ENCODE peak calls at places on chromosomes 6 and 20, in eight cellular contexts. R is ovary, S is upper lobe of left lung, G is transverse colon, B is prostate gland, V is A549, Q is sigmoid colon, D is suprapubic skin. E is an unnamed sample.
A peak's percentile ranks its signal among the peaks of the same experiment; 100 is the strongest.

GRCh38 chr6:28161410-28162079 is 19.9 kb downstream of the ZKSCAN8 start:
- DNase-seq in R (peak; percentile 86), S (peak; percentile 93), G (peak; percentile 70), B (peak; percentile 13), V (peak; percentile 25), Q (peak; percentile 79), D (peak; percentile 84), E (peak; percentile 22)

GRCh38 chr6:32840604-32841246 is 2.2 kb upstream of the TAP2 start:
- DNase-seq in R (no peak), S (no peak), G (no peak), B (no peak), V (no peak), Q (peak; percentile 36), D (no peak), E (no peak)

GRCh38 chr6:104795363-104795762 is 64.4 kb downstream of the HACE1 start:
- DNase-seq in R (no peak), S (no peak), G (no peak), B (no peak), V (no peak), Q (no peak), D (no peak), E (no peak)

GRCh38 chr6:36227379-36228344 is 31.1 kb downstream of the BRPF3 start:
- DNase-seq in R (no peak), S (no peak), G (no peak), B (peak; percentile 52), V (no peak), Q (peak; percentile 21), D (no peak), E (no peak)

GRCh38 chr6:22959571-22959970 is 390.2 kb downstream of the HDGFL1 start:
- DNase-seq in R (no peak), S (no peak), G (no peak), B (no peak), V (no peak), Q (no peak), D (no peak), E (no peak)

GRCh38 chr6:170436209-170436809 is 116.8 kb downstream of the PSMB1 start:
- DNase-seq in R (no peak), S (no peak), G (no peak), B (no peak), V (no peak), Q (peak; percentile 24), D (no peak), E (no peak)

GRCh38 chr6:154606457-154606856 is 96.0 kb upstream of the CNKSR3 start:
- DNase-seq in R (no peak), S (no peak), G (no peak), B (no peak), V (no peak), Q (no peak), D (no peak), E (no peak)

GRCh38 chr20:856361-856775 is 22.9 kb downstream of the FAM110A start:
- DNase-seq in R (no peak), S (peak; percentile 58), G (no peak), B (peak; percentile 74), V (peak; percentile 72), Q (no peak), D (no peak), E (peak; percentile 92)

GRCh38 chr6:19838442-19839236 is 1.5 kb downstream of the ID4 start:
- DNase-seq in R (peak; percentile 40), S (peak; percentile 91), G (peak; percentile 32), B (peak; percentile 80), V (peak; percentile 4), Q (peak; percentile 67), D (peak; percentile 79), E (peak; percentile 59)

GRCh38 chr20:37856932-37857660 is 45.8 kb upstream of the VSTM2L start:
- DNase-seq in R (no peak), S (no peak), G (no peak), B (no peak), V (no peak), Q (no peak), D (no peak), E (no peak)

GRCh38 chr6:73121421-73121993 is 103.8 kb downstream of the KHDC1L start:
- DNase-seq in R (no peak), S (no peak), G (no peak), B (no peak), V (no peak), Q (no peak), D (no peak), E (no peak)

GRCh38 chr20:15760217-15760567 is 813.1 kb downstream of the KIF16B start:
- DNase-seq in R (no peak), S (no peak), G (no peak), B (no peak), V (no peak), Q (no peak), D (no peak), E (no peak)

GRCh38 chr6:151425561-151425960 is 26.4 kb downstream of the RMND1 start:
- DNase-seq in R (no peak), S (no peak), G (peak; percentile 15), B (no peak), V (no peak), Q (no peak), D (no peak), E (no peak)

GRCh38 chr6:144912474-144912873 is 627.3 kb downstream of the UTRN start:
- DNase-seq in R (no peak), S (no peak), G (no peak), B (no peak), V (no peak), Q (no peak), D (no peak), E (no peak)

GRCh38 chr6:11093065-11093590 is 506 bp upstream of the SMIM13 start:
- DNase-seq in R (no peak), S (no peak), G (peak; percentile 58), B (peak; percentile 51), V (peak; percentile 41), Q (no peak), D (no peak), E (no peak)

GRCh38 chr6:169571123-169571962 is 130.5 kb downstream of the WDR27 start:
- DNase-seq in R (no peak), S (no peak), G (no peak), B (no peak), V (peak; percentile 18), Q (no peak), D (no peak), E (no peak)

GRCh38 chr20:47502801-47503239 is 1.1 kb downstream of the NCOA3 start:
- DNase-seq in R (no peak), S (no peak), G (no peak), B (peak; percentile 13), V (peak; percentile 44), Q (no peak), D (no peak), E (no peak)

GRCh38 chr6:170030284-170031095 is 260.4 kb downstream of the DLL1 start:
- DNase-seq in R (no peak), S (no peak), G (no peak), B (no peak), V (no peak), Q (peak; percentile 20), D (peak; percentile 65), E (peak; percentile 7)

GRCh38 chr6:30002871-30003270 is 58.2 kb upstream of the POLR1H start:
- DNase-seq in R (no peak), S (no peak), G (no peak), B (no peak), V (no peak), Q (no peak), D (no peak), E (no peak)

GRCh38 chr6:27684264-27685211 is 211.6 kb upstream of the ZNF184 start:
- DNase-seq in R (peak; percentile 72), S (peak; percentile 66), G (peak; percentile 36), B (no peak), V (peak; percentile 80), Q (no peak), D (no peak), E (no peak)

GRCh38 chr20:3560578-3560977 is 89.8 kb downstream of the ATRN start:
- DNase-seq in R (no peak), S (no peak), G (no peak), B (no peak), V (no peak), Q (no peak), D (no peak), E (no peak)

DNA sequence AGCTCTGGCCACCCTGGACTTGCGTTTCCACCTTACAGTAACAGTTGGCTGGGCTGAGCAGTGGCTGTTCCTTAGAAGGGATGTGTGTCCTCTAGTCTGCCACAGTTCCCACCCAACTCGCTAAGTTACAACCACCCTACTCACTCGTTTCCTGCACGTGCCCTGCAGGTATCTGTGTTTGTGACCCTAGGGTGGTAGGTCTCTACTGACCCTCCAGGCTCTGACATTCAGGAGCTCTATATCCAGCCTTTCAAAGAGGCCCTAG is 109.9 kb downstream of the PREX1 start:
- DNase-seq in R (no peak), S (no peak), G (no peak), B (no peak), V (no peak), Q (no peak), D (no peak), E (no peak)
- H3K4me1 ChIP-seq in R (peaks cover 2% of the 10 kb centered on the region), S (peaks cover 70% of the 10 kb centered on the region), G (peaks cover 32% of the 10 kb centered on the region), B (no peaks in the 10 kb centered on the region), V (peaks cover 10% of the 10 kb centered on the region), Q (peaks cover 7% of the 10 kb centered on the region), D (peaks cover 10% of the 10 kb centered on the region), E (no peaks in the 10 kb centered on the region)

DNA sequence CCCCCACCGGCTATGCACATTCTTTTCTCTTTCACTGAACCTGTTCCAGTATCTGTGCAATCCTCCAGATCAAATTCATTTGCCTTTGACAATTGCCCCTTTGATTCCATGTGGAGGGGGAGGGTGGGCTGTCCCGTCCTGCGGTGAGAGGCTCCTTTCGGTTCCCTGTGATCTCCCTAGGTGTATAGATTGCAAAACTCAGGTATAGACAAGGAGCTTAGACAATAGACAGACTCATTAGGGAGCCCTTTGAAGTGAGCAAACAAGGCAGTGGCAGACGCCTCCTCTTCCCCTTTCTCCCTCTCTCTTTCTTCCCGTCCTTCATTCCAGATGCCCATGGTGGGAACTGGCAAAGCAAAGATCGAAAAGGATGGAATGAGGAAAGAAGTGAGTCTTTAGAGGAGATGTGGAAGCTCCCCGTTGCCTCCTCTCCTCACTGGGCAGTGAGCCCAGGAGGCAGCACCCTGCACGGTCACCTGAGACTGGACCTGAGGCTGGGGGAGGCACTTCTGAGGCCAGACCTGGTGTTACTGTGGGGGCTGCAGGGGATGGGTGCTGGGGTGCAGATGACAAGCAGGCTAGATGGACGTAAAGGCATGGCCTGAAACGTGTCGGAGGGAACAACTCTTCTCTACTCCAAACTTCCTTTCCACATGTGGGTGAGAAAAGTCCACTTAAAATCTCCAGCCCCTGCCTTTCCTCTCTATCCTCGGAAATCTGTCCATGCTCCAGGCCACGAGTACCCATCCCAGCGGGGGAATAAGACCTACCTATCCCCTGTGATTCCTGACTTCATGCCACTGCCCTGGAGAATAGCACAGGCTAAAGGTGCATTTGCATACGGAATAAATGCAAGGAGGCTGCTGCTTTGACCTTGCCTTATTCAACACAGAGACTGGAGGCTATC is 256.6 kb upstream of the FOXQ1 start:
- DNase-seq in R (no peak), S (no peak), G (no peak), B (no peak), V (no peak), Q (no peak), D (no peak), E (no peak)
- TF ChIP-seq POLR2A in R (no peak), S (no peak), G (no peak), B (no peak), V (no peak), Q (no peak), D (no peak), E (no peak)

GRCh38 chr20:44552950-44553908 is 29.1 kb upstream of the PKIG start:
- DNase-seq in R (no peak), S (no peak), G (no peak), B (no peak), V (no peak), Q (no peak), D (no peak), E (no peak)
- H3K4me1 ChIP-seq in R (peaks cover 14% of the 10 kb centered on the region), S (peaks cover 33% of the 10 kb centered on the region), G (peaks cover 55% of the 10 kb centered on the region), B (peaks cover 1% of the 10 kb centered on the region), V (peaks cover 40% of the 10 kb centered on the region), Q (peaks cover 73% of the 10 kb centered on the region), D (peaks cover 26% of the 10 kb centered on the region), E (no peaks in the 10 kb centered on the region)

GRCh38 chr6:87257975-87258374 is 64.4 kb upstream of the SMIM8 start:
- DNase-seq in R (no peak), S (no peak), G (no peak), B (no peak), V (no peak), Q (no peak), D (no peak), E (no peak)
- TF ChIP-seq POLR2A in R (no peak), S (no peak), G (no peak), B (no peak), V (no peak), Q (no peak), D (no peak), E (no peak)